ENCODE peak calls at places on chromosomes 2 and 18, in four cellular contexts. O is NAMALWA, V is fibroblast of the aortic adventitia, W is GM13977. Q is an unnamed sample.

GRCh38 chr2:6924101-6924917 is 7.1 kb downstream of the RNF144A start:
- DNase-seq in O (no peak), V (no peak), W (no peak), Q (no peak)

GRCh38 chr2:26251893-26252292 is 7.2 kb downstream of the HADHB start:
- DNase-seq in O (peak; percentile 3), V (peak; percentile 53), W (no peak), Q (no peak)

GRCh38 chr18:45359275-45360009 is 255.8 kb upstream of the SLC14A2 start:
- DNase-seq in O (no peak), V (no peak), W (no peak), Q (no peak)

GRCh38 chr2:19642501-19642900 is 259.3 kb downstream of the TTC32 start:
- DNase-seq in O (no peak), V (no peak), W (no peak), Q (no peak)

GRCh38 chr2:237118025-237118424 is 32.3 kb downstream of the COPS8 start:
- DNase-seq in O (no peak), V (peak; percentile 84), W (no peak), Q (no peak)

GRCh38 chr18:62505669-62506494 is 16.9 kb upstream of the ZCCHC2 start:
- DNase-seq in O (peak; percentile 68), V (peak; percentile 47), W (peak; percentile 74), Q (peak; percentile 71)

GRCh38 chr2:70907130-70907756 is 28.5 kb upstream of the ATP6V1B1 start:
- DNase-seq in O (no peak), V (no peak), W (no peak), Q (no peak)

GRCh38 chr2:228545749-228546148 is 364.3 kb upstream of the SPHKAP start:
- DNase-seq in O (no peak), V (peak; percentile 42), W (no peak), Q (no peak)

GRCh38 chr2:46363535-46364170 is 66.4 kb downstream of the EPAS1 start:
- DNase-seq in O (no peak), V (peak; percentile 88), W (no peak), Q (no peak)

GRCh38 chr2:6369266-6369665 is 496.4 kb downstream of the CMPK2 start:
- DNase-seq in O (no peak), V (no peak), W (no peak), Q (no peak)

GRCh38 chr2:45778720-45779171 is 127.3 kb downstream of the PRKCE start:
- DNase-seq in O (peak; percentile 84), V (peak; percentile 83), W (peak; percentile 60), Q (peak; percentile 61)

GRCh38 chr18:14978962-14979535 is 231.1 kb downstream of the ANKRD30B start:
- DNase-seq in O (peak; percentile 70), V (peak; percentile 61), W (no peak), Q (no peak)

GRCh38 chr18:46387426-46388131 is 269.4 kb downstream of the LOXHD1 start:
- DNase-seq in O (no peak), V (no peak), W (no peak), Q (no peak)

GRCh38 chr18:53944721-53945120 is 279.7 kb downstream of the MBD2 start:
- DNase-seq in O (peak; percentile 62), V (no peak), W (no peak), Q (no peak)

GRCh38 chr18:46148810-46149209 is 44.6 kb downstream of the HAUS1 start:
- DNase-seq in O (peak; percentile 74), V (peak; percentile 77), W (peak; percentile 52), Q (peak; percentile 54)

GRCh38 chr2:143994936-143995335 is 525.0 kb downstream of the ZEB2 start:
- DNase-seq in O (no peak), V (no peak), W (no peak), Q (no peak)

GRCh38 chr2:74505448-74506246 is 1.8 kb downstream of the PCGF1 start:
- DNase-seq in O (no peak), V (no peak), W (no peak), Q (no peak)

GRCh38 chr2:181686566-181687185 is 6.4 kb upstream of the NEUROD1 start:
- DNase-seq in O (peak; percentile 62), V (no peak), W (no peak), Q (no peak)

GRCh38 chr2:237431372-237431771 is 17.4 kb upstream of the COL6A3 start:
- DNase-seq in O (no peak), V (peak; percentile 58), W (no peak), Q (no peak)

GRCh38 chr2:29374823-29375222 is 259.6 kb downstream of the CLIP4 start:
- DNase-seq in O (no peak), V (no peak), W (no peak), Q (no peak)

GRCh38 chr2:234403074-234403473 is 93.8 kb downstream of the ARL4C start:
- DNase-seq in O (no peak), V (peak; percentile 55), W (no peak), Q (no peak)

GRCh38 chr2:101638817-101639605 is 58.5 kb upstream of the MAP4K4 start:
- DNase-seq in O (no peak), V (no peak), W (no peak), Q (no peak)

GRCh38 chr2:67108231-67108630 is 288.9 kb upstream of the ETAA1 start:
- DNase-seq in O (no peak), V (no peak), W (no peak), Q (no peak)

GRCh38 chr2:106566050-106566449 is 78.9 kb downstream of the CD8B2 start:
- DNase-seq in O (no peak), V (no peak), W (no peak), Q (no peak)

GRCh38 chr2:238289574-238289973 is 1.2 kb upstream of the PER2 start:
- DNase-seq in O (no peak), V (no peak), W (no peak), Q (no peak)

GRCh38 chr2:84527137-84528129 is 11.1 kb downstream of the DNAH6 start:
- DNase-seq in O (no peak), V (peak; percentile 9), W (no peak), Q (no peak)

GRCh38 chr2:144326845-144327244 is 193.1 kb downstream of the ZEB2 start:
- DNase-seq in O (no peak), V (no peak), W (no peak), Q (no peak)

GRCh38 chr2:99386011-99386410 is 48.8 kb downstream of the EIF5B start:
- DNase-seq in O (no peak), V (no peak), W (no peak), Q (no peak)

Q was measured in GM20000.